ENCODE peak calls at places on chromosomes 16 and 17, in ten cellular contexts. One of them, this sample, is unnamed.
A peak's percentile ranks its signal among the peaks of the same experiment; 100 is the strongest.

GRCh38 chr16:23149993-23150364 is 727 bp upstream of the USP31 start:
- DNase-seq in uterus: no peak
- DNase-seq in transverse colon: no peak
- DNase-seq in lower lobe of right lung: no peak
- DNase-seq in OCI-LY7: no peak
- DNase-seq in dorsolateral prefrontal cortex: no peak
- DNase-seq in A549: no peak
- DNase-seq in H9: no peak
- DNase-seq in fibroblast of pulmonary artery: no peak
- DNase-seq in hepatocyte: no peak
- DNase-seq in this sample: no peak

GRCh38 chr16:87854053-87854906 is 15.0 kb downstream of the SLC7A5 start:
- DNase-seq in uterus: no peak
- DNase-seq in transverse colon: peak; percentile 41
- DNase-seq in lower lobe of right lung: no peak
- DNase-seq in OCI-LY7: no peak
- DNase-seq in dorsolateral prefrontal cortex: no peak
- DNase-seq in A549: peak; percentile 92
- DNase-seq in H9: no peak
- DNase-seq in fibroblast of pulmonary artery: no peak
- DNase-seq in hepatocyte: peak; percentile 68
- DNase-seq in this sample: no peak

GRCh38 chr17:72192409-72193192 is 71.8 kb downstream of the SOX9 start:
- DNase-seq in uterus: no peak
- DNase-seq in transverse colon: no peak
- DNase-seq in lower lobe of right lung: no peak
- DNase-seq in OCI-LY7: no peak
- DNase-seq in dorsolateral prefrontal cortex: no peak
- DNase-seq in A549: peak; percentile 18
- DNase-seq in H9: no peak
- DNase-seq in fibroblast of pulmonary artery: peak; percentile 96
- DNase-seq in hepatocyte: peak; percentile 59
- DNase-seq in this sample: no peak

GRCh38 chr16:30786115-30786935 is 680 bp downstream of the ZNF629 start:
- DNase-seq in uterus: no peak
- DNase-seq in transverse colon: peak; percentile 46
- DNase-seq in lower lobe of right lung: peak; percentile 64
- DNase-seq in OCI-LY7: no peak
- DNase-seq in dorsolateral prefrontal cortex: no peak
- DNase-seq in A549: peak; percentile 61
- DNase-seq in H9: no peak
- DNase-seq in fibroblast of pulmonary artery: peak; percentile 69
- DNase-seq in hepatocyte: peak; percentile 88
- DNase-seq in this sample: no peak

GRCh38 chr17:410674-411401 is 58.2 kb upstream of the RPH3AL start:
- DNase-seq in uterus: peak; percentile 27
- DNase-seq in transverse colon: peak; percentile 30
- DNase-seq in lower lobe of right lung: no peak
- DNase-seq in OCI-LY7: no peak
- DNase-seq in dorsolateral prefrontal cortex: no peak
- DNase-seq in A549: peak; percentile 42
- DNase-seq in H9: peak; percentile 61
- DNase-seq in fibroblast of pulmonary artery: peak; percentile 11
- DNase-seq in hepatocyte: peak; percentile 36
- DNase-seq in this sample: no peak

GRCh38 chr16:54248863-54249710 is 37.5 kb downstream of the IRX3 start:
- DNase-seq in uterus: no peak
- DNase-seq in transverse colon: no peak
- DNase-seq in lower lobe of right lung: no peak
- DNase-seq in OCI-LY7: no peak
- DNase-seq in dorsolateral prefrontal cortex: no peak
- DNase-seq in A549: no peak
- DNase-seq in H9: no peak
- DNase-seq in fibroblast of pulmonary artery: no peak
- DNase-seq in hepatocyte: no peak
- DNase-seq in this sample: no peak

GRCh38 chr17:30344283-30345088 is 10.6 kb upstream of the TMIGD1 start:
- DNase-seq in uterus: peak; percentile 38
- DNase-seq in transverse colon: peak; percentile 72
- DNase-seq in lower lobe of right lung: peak; percentile 68
- DNase-seq in OCI-LY7: no peak
- DNase-seq in dorsolateral prefrontal cortex: peak; percentile 54
- DNase-seq in A549: peak; percentile 85
- DNase-seq in H9: no peak
- DNase-seq in fibroblast of pulmonary artery: peak; percentile 97
- DNase-seq in hepatocyte: peak; percentile 79
- DNase-seq in this sample: no peak

GRCh38 chr17:36934144-36934758 is 3.0 kb upstream of the LHX1 start:
- DNase-seq in uterus: no peak
- DNase-seq in transverse colon: no peak
- DNase-seq in lower lobe of right lung: no peak
- DNase-seq in OCI-LY7: no peak
- DNase-seq in dorsolateral prefrontal cortex: no peak
- DNase-seq in A549: peak; percentile 29
- DNase-seq in H9: peak; percentile 72
- DNase-seq in fibroblast of pulmonary artery: no peak
- DNase-seq in hepatocyte: no peak
- DNase-seq in this sample: no peak

GRCh38 chr17:8375738-8376259 is 705 bp downstream of the KRABD2 start:
- DNase-seq in uterus: no peak
- DNase-seq in transverse colon: no peak
- DNase-seq in lower lobe of right lung: no peak
- DNase-seq in OCI-LY7: no peak
- DNase-seq in dorsolateral prefrontal cortex: no peak
- DNase-seq in A549: no peak
- DNase-seq in H9: no peak
- DNase-seq in fibroblast of pulmonary artery: no peak
- DNase-seq in hepatocyte: peak; percentile 54
- DNase-seq in this sample: no peak

GRCh38 chr17:4513113-4514032 is 14.7 kb downstream of the SPNS2 start:
- DNase-seq in uterus: no peak
- DNase-seq in transverse colon: no peak
- DNase-seq in lower lobe of right lung: no peak
- DNase-seq in OCI-LY7: no peak
- DNase-seq in dorsolateral prefrontal cortex: no peak
- DNase-seq in A549: no peak
- DNase-seq in H9: no peak
- DNase-seq in fibroblast of pulmonary artery: peak; percentile 28
- DNase-seq in hepatocyte: no peak
- DNase-seq in this sample: no peak

GRCh38 chr16:75620326-75621169 is 2.5 kb downstream of the ADAT1 start:
- DNase-seq in uterus: no peak
- DNase-seq in transverse colon: peak; percentile 14
- DNase-seq in lower lobe of right lung: no peak
- DNase-seq in OCI-LY7: no peak
- DNase-seq in dorsolateral prefrontal cortex: no peak
- DNase-seq in A549: no peak
- DNase-seq in H9: no peak
- DNase-seq in fibroblast of pulmonary artery: no peak
- DNase-seq in hepatocyte: no peak
- DNase-seq in this sample: no peak

GRCh38 chr16:67260426-67261063 is 11.8 kb downstream of the SLC9A5 start:
- DNase-seq in uterus: no peak
- DNase-seq in transverse colon: no peak
- DNase-seq in lower lobe of right lung: peak; percentile 30
- DNase-seq in OCI-LY7: peak; percentile 77
- DNase-seq in dorsolateral prefrontal cortex: no peak
- DNase-seq in A549: peak; percentile 61
- DNase-seq in H9: peak; percentile 46
- DNase-seq in fibroblast of pulmonary artery: peak; percentile 79
- DNase-seq in hepatocyte: peak; percentile 74
- DNase-seq in this sample: no peak

GRCh38 chr17:77957215-77957868 is 1.2 kb upstream of the TNRC6C start:
- DNase-seq in uterus: no peak
- DNase-seq in transverse colon: no peak
- DNase-seq in lower lobe of right lung: no peak
- DNase-seq in OCI-LY7: peak; percentile 30
- DNase-seq in dorsolateral prefrontal cortex: no peak
- DNase-seq in A549: peak; percentile 26
- DNase-seq in H9: no peak
- DNase-seq in fibroblast of pulmonary artery: peak; percentile 28
- DNase-seq in hepatocyte: peak; percentile 20
- DNase-seq in this sample: no peak

GRCh38 chr17:77602062-77602746 is 356.3 kb upstream of the TNRC6C start:
- DNase-seq in uterus: peak; percentile 63
- DNase-seq in transverse colon: peak; percentile 46
- DNase-seq in lower lobe of right lung: no peak
- DNase-seq in OCI-LY7: no peak
- DNase-seq in dorsolateral prefrontal cortex: no peak
- DNase-seq in A549: no peak
- DNase-seq in H9: peak; percentile 25
- DNase-seq in fibroblast of pulmonary artery: peak; percentile 36
- DNase-seq in hepatocyte: peak; percentile 58
- DNase-seq in this sample: no peak

GRCh38 chr16:720990-721764 is at the start of gene ANTKMT:
- DNase-seq in uterus: peak; percentile 57
- DNase-seq in transverse colon: peak; percentile 91
- DNase-seq in lower lobe of right lung: peak; percentile 89
- DNase-seq in OCI-LY7: peak; percentile 96
- DNase-seq in dorsolateral prefrontal cortex: peak; percentile 82
- DNase-seq in A549: peak; percentile 88
- DNase-seq in H9: peak; percentile 94
- DNase-seq in fibroblast of pulmonary artery: peak; percentile 71
- DNase-seq in hepatocyte: peak; percentile 94
- DNase-seq in this sample: peak; percentile 40

GRCh38 chr17:57562231-57562630 is 182.9 kb downstream of the CCDC182 start:
- DNase-seq in uterus: no peak
- DNase-seq in transverse colon: no peak
- DNase-seq in lower lobe of right lung: no peak
- DNase-seq in OCI-LY7: no peak
- DNase-seq in dorsolateral prefrontal cortex: no peak
- DNase-seq in A549: no peak
- DNase-seq in H9: no peak
- DNase-seq in fibroblast of pulmonary artery: no peak
- DNase-seq in hepatocyte: no peak
- DNase-seq in this sample: no peak
- TF ChIP-seq CTCF in uterus: no peak
- TF ChIP-seq CTCF in transverse colon: no peak
- TF ChIP-seq CTCF in lower lobe of right lung: no peak
- TF ChIP-seq CTCF in OCI-LY7: no peak
- TF ChIP-seq CTCF in dorsolateral prefrontal cortex: no peak
- TF ChIP-seq CTCF in A549: no peak
- TF ChIP-seq CTCF in H9: no peak
- TF ChIP-seq CTCF in fibroblast of pulmonary artery: no peak
- TF ChIP-seq CTCF in hepatocyte: no peak
- TF ChIP-seq CTCF in this sample: no peak

DNA sequence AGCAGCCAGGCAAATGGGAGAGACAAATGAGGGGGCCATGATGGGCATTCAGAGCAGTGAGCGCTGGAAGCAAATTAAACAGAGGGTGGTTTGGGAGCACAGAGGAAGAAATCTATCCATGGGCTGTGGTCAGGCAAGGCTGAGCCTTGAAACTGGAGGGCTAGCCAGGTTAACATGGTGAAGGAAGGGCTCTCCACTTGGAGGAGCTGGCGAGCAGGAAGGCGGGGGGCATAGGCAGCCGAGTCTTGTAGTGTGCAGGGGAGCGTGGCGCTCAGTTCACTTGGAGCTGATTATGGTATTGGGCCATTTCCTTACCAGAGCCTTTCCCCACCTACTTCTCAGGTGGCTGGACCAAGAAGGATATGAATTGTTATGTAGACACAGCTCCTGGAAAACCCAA is 189.7 kb downstream of the SNX29 start:
- DNase-seq in uterus: no peak
- DNase-seq in transverse colon: no peak
- DNase-seq in lower lobe of right lung: no peak
- DNase-seq in OCI-LY7: no peak
- DNase-seq in dorsolateral prefrontal cortex: no peak
- DNase-seq in A549: no peak
- DNase-seq in H9: no peak
- DNase-seq in fibroblast of pulmonary artery: no peak
- DNase-seq in hepatocyte: no peak
- DNase-seq in this sample: no peak
- TF ChIP-seq CTCF in uterus: no peak
- TF ChIP-seq CTCF in transverse colon: no peak
- TF ChIP-seq CTCF in lower lobe of right lung: no peak
- TF ChIP-seq CTCF in OCI-LY7: peak; percentile 29
- TF ChIP-seq CTCF in dorsolateral prefrontal cortex: no peak
- TF ChIP-seq CTCF in A549: no peak
- TF ChIP-seq CTCF in H9: peak; percentile 52
- TF ChIP-seq CTCF in fibroblast of pulmonary artery: no peak
- TF ChIP-seq CTCF in hepatocyte: no peak
- TF ChIP-seq CTCF in this sample: no peak

DNA sequence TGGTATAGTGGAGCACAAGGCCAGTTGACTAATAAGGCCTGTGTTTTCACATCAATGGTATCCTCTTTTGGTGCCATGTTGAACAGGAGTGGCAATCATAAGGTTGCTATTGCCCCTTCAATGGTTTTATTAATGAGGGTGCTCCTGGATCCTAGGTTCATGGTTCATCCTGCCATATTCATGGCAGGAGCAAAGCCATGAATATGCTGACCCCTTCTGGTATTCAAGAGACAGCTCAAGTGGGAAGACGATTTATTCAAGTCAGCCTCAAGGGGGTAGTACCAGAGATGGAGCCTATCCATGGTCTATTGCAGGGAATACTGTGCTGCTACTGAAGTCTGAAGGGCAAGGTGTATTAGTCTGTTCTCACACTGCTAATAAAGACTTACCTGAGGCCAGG is 2.6 kb downstream of the ABCA9 start:
- DNase-seq in uterus: no peak
- DNase-seq in transverse colon: no peak
- DNase-seq in lower lobe of right lung: no peak
- DNase-seq in OCI-LY7: no peak
- DNase-seq in dorsolateral prefrontal cortex: no peak
- DNase-seq in A549: peak; percentile 32
- DNase-seq in H9: peak; percentile 46
- DNase-seq in fibroblast of pulmonary artery: peak; percentile 27
- DNase-seq in hepatocyte: no peak
- DNase-seq in this sample: no peak
- TF ChIP-seq CTCF in uterus: no peak
- TF ChIP-seq CTCF in transverse colon: peak; percentile 11
- TF ChIP-seq CTCF in lower lobe of right lung: peak; percentile 11
- TF ChIP-seq CTCF in OCI-LY7: peak; percentile 64
- TF ChIP-seq CTCF in dorsolateral prefrontal cortex: no peak
- TF ChIP-seq CTCF in A549: no peak
- TF ChIP-seq CTCF in H9: peak; percentile 66
- TF ChIP-seq CTCF in fibroblast of pulmonary artery: peak; percentile 22
- TF ChIP-seq CTCF in hepatocyte: no peak
- TF ChIP-seq CTCF in this sample: no peak

DNA sequence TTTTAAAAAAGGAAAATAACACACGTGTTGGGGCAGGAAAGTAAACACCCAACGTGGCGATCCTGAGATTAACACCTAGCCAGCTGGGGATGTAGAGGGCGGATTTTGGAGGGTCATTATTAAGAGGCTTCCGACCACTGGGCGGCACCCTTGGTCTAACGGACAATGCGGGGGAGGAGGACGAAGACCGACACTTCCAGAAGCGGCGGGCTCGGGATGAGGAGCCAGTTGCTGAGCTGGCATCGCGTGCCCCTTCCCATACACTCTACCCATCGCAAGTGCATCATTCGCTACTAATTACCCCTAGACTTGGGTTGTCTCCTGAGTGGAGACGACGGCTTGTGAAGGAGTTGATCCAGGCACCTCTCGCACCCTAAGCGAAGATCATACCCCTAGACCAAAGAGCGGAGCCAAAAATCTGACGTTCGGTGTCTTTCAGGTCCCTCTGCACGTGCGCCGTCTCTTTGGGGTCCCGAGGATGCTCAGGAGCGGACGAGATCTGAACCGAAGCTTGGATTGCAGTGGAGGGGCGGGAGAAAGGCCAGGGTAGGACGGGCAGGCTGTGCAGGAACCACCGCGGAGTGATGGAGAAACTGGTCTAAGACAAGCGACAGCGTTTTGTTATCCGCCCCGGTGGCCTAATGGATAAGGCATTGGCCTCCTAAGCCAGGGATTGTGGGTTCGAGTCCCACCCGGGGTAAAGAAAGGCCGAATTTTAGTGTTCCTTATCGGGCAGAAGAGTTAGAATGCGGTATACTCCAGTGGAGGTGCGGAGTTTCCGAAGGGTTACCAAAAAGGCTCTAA is 17.6 kb downstream of the ZNF213 start:
- DNase-seq in uterus: peak; percentile 96
- DNase-seq in transverse colon: peak; percentile 91
- DNase-seq in lower lobe of right lung: peak; percentile 79
- DNase-seq in OCI-LY7: peak; percentile 82
- DNase-seq in dorsolateral prefrontal cortex: peak; percentile 91
- DNase-seq in A549: peak; percentile 96
- DNase-seq in H9: peak; percentile 97
- DNase-seq in fibroblast of pulmonary artery: peak; percentile 92
- DNase-seq in hepatocyte: peak; percentile 91
- DNase-seq in this sample: peak; percentile 86
- TF ChIP-seq CTCF in uterus: peak; percentile 15
- TF ChIP-seq CTCF in transverse colon: no peak
- TF ChIP-seq CTCF in lower lobe of right lung: peak; percentile 35
- TF ChIP-seq CTCF in OCI-LY7: peak; percentile 80
- TF ChIP-seq CTCF in dorsolateral prefrontal cortex: peak; percentile 57
- TF ChIP-seq CTCF in A549: peak; percentile 68
- TF ChIP-seq CTCF in H9: peak; percentile 62
- TF ChIP-seq CTCF in fibroblast of pulmonary artery: peak; percentile 28
- TF ChIP-seq CTCF in hepatocyte: peak; percentile 46
- TF ChIP-seq CTCF in this sample: no peak

This sample was measured in omental fat pad.